ENCODE peak calls at places on chromosomes 4 and X, in four cellular contexts. One of them, this sample, is unnamed.

GRCh38 chrX:111914398-111915092 is 38.6 kb downstream of the TRPC5OS start:
- DNase-seq in IMR-90: peak
- DNase-seq in neuronal stem cell: no peak
- DNase-seq in H9: no peak
- DNase-seq in this sample: peak

GRCh38 chr4:40719008-40719623 is 30.6 kb upstream of the NSUN7 start:
- DNase-seq in IMR-90: peak
- DNase-seq in neuronal stem cell: no peak
- DNase-seq in H9: no peak
- DNase-seq in this sample: peak

GRCh38 chrX:79270401-79270800 is 96.7 kb downstream of the ITM2A start:
- DNase-seq in IMR-90: no peak
- DNase-seq in neuronal stem cell: peak
- DNase-seq in H9: peak
- DNase-seq in this sample: no peak

GRCh38 chr4:138562544-138562961 is 320.4 kb upstream of the SLC7A11 start:
- DNase-seq in IMR-90: peak
- DNase-seq in neuronal stem cell: no peak
- DNase-seq in H9: no peak
- DNase-seq in this sample: peak

GRCh38 chrX:2550288-2551020 is 49.7 kb upstream of the DHRSX start:
- DNase-seq in IMR-90: no peak
- DNase-seq in neuronal stem cell: no peak
- DNase-seq in H9: no peak
- DNase-seq in this sample: no peak

GRCh38 chrX:130091976-130092522 is 18.2 kb downstream of the ELF4 start:
- DNase-seq in IMR-90: no peak
- DNase-seq in neuronal stem cell: no peak
- DNase-seq in H9: peak
- DNase-seq in this sample: no peak

GRCh38 chrX:140040397-140040796 is 75.1 kb upstream of the CXorf66 start:
- DNase-seq in IMR-90: no peak
- DNase-seq in neuronal stem cell: no peak
- DNase-seq in H9: no peak
- DNase-seq in this sample: no peak

GRCh38 chr4:70405765-70406164 is 8.0 kb downstream of the OPRPN start:
- DNase-seq in IMR-90: no peak
- DNase-seq in neuronal stem cell: no peak
- DNase-seq in H9: no peak
- DNase-seq in this sample: no peak

GRCh38 chrX:39969099-39969825 is 128.5 kb downstream of the BCOR start:
- DNase-seq in IMR-90: no peak
- DNase-seq in neuronal stem cell: no peak
- DNase-seq in H9: peak
- DNase-seq in this sample: no peak
- H2AK5ac ChIP-seq in IMR-90: no peak
- H2AK5ac ChIP-seq in neuronal stem cell: no peak
- H2AK5ac ChIP-seq in H9: no peak
- H2AK5ac ChIP-seq in this sample: no peak

DNA sequence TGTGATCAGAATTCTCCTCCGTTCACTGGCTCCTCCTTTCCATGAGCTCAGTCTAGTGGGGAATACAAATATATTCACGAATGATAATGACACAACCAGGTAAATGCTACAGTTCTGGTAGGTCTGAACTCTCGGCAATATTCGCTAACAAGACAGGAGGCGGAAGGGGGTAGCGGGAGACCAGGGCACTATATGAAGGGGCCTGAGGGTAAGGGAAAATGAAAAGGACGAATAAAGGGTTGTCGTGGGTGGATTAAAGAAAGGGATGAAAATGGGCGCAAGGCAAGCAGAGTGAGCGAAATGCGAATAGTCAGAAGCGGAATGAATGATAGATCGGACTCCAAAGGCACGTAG is 743 bp downstream of the NKAP start:
- DNase-seq in IMR-90: peak
- DNase-seq in neuronal stem cell: no peak
- DNase-seq in H9: no peak
- DNase-seq in this sample: no peak
- H4K8ac ChIP-seq in IMR-90: peak
- H4K8ac ChIP-seq in neuronal stem cell: no peak
- H4K8ac ChIP-seq in H9: no peak
- H4K8ac ChIP-seq in this sample: no peak

GRCh38 chrX:113400193-113400704 is 559.6 kb upstream of the AMOT start:
- DNase-seq in IMR-90: no peak
- DNase-seq in neuronal stem cell: no peak
- DNase-seq in H9: peak
- DNase-seq in this sample: no peak

GRCh38 chrX:113399501-113400192 is 559.0 kb upstream of the AMOT start:
- DNase-seq in IMR-90: no peak
- DNase-seq in neuronal stem cell: no peak
- DNase-seq in H9: no peak
- DNase-seq in this sample: peak
- H3K4ac ChIP-seq in IMR-90: no peak
- H3K4ac ChIP-seq in neuronal stem cell: no peak
- H3K4ac ChIP-seq in H9: peak
- H3K4ac ChIP-seq in this sample: no peak

GRCh38 chr4:25900310-25900709 is 13.7 kb upstream of the SMIM20 start:
- DNase-seq in IMR-90: peak
- DNase-seq in neuronal stem cell: no peak
- DNase-seq in H9: no peak
- DNase-seq in this sample: no peak

GRCh38 chr4:25900901-25901500 is 13.0 kb upstream of the SMIM20 start:
- DNase-seq in IMR-90: no peak
- DNase-seq in neuronal stem cell: no peak
- DNase-seq in H9: no peak
- DNase-seq in this sample: no peak

GRCh38 chr4:25892796-25893195 is 21.2 kb upstream of the SMIM20 start:
- DNase-seq in IMR-90: no peak
- DNase-seq in neuronal stem cell: no peak
- DNase-seq in H9: no peak
- DNase-seq in this sample: no peak

DNA sequence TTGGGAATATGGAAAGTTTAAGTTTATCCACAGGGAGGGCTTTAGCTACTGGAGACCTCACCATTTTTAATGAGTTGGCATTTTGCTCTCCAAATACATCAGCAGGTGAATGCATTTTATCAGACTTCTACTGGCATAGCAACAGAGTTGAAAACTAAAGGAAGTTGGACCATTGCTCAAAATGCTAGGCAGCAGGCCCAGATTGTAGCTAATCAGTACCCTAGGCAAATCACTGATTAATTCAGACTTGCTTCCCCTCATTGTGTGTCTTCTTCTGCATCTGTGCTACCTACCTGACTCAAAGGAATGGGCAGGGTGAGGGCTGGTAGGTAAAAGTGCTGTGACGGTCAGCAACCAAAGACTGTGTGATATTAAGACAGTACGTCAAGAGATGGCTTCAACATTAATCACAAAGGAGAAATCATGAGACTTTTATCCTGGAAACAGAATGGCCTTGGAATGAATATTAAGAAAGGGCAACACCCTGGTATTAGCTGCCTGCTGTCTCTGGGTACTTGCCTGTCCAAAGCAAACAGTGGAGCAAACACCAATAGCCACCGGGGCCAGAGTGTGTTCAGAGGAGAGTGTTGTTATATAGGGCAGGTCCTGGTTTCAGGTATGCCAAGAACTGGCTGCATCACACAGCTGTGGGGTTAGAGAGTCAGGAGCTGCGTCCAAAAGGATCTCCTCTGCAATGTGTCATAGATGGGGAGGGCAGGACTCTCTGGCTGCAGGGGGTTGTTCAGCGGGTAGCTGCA is 17.1 kb upstream of the SMIM20 start:
- DNase-seq in IMR-90: no peak
- DNase-seq in neuronal stem cell: no peak
- DNase-seq in H9: no peak
- DNase-seq in this sample: no peak
- H2AK5ac ChIP-seq in IMR-90: peak
- H2AK5ac ChIP-seq in neuronal stem cell: peak
- H2AK5ac ChIP-seq in H9: no peak
- H2AK5ac ChIP-seq in this sample: no peak

DNA sequence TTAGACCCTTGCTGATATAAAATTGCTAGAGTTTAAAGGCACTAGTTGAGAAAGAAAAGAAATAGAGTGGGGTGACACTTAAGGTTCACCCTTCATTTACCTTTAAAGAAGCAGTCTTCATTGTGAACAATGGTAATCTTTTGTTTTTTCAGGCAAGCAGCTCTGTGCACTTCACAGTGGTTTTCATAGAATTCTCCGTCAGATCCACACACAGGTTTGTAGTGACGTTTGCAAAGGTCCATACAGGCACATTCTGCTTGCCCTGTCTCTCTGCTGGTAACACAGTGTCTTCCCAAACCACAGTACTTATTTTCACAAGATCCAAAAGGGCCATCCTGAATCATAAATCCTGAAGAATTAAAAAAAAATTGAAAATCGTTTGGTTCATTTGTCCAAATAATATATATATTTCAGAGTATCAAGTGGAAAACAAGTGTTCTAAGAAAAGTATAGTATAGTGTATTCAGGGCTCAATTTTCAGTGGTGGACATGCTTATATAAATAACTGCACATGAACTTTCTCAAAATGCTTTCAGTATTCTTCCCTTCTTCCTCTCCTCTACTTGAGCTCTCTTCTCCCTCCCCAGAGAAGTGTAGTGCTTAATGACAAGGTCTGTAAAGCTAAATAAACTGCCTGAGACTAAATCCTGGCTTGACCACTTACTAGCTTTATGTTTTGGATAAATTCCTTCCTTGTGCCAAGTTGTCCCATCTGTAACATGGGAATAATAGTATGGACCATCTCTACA is 243.3 kb downstream of the FSTL5 start:
- DNase-seq in IMR-90: no peak
- DNase-seq in neuronal stem cell: no peak
- DNase-seq in H9: no peak
- DNase-seq in this sample: no peak
- H4K8ac ChIP-seq in IMR-90: no peak
- H4K8ac ChIP-seq in neuronal stem cell: no peak
- H4K8ac ChIP-seq in H9: no peak
- H4K8ac ChIP-seq in this sample: no peak

GRCh38 chrX:108435261-108435660 is 3.0 kb downstream of the COL4A6 start:
- DNase-seq in IMR-90: no peak
- DNase-seq in neuronal stem cell: no peak
- DNase-seq in H9: no peak
- DNase-seq in this sample: no peak

GRCh38 chrX:108439434-108439883 is at the start of gene COL4A5:
- DNase-seq in IMR-90: peak
- DNase-seq in neuronal stem cell: peak
- DNase-seq in H9: peak
- DNase-seq in this sample: peak

GRCh38 chrX:108437354-108437753 is 868 bp downstream of the COL4A6 start:
- DNase-seq in IMR-90: no peak
- DNase-seq in neuronal stem cell: no peak
- DNase-seq in H9: no peak
- DNase-seq in this sample: peak

GRCh38 chrX:108439961-108440696 is 491 bp downstream of the COL4A5 start:
- DNase-seq in IMR-90: peak
- DNase-seq in neuronal stem cell: no peak
- DNase-seq in H9: peak
- DNase-seq in this sample: no peak

GRCh38 chrX:108437789-108438623 is at the start of gene COL4A6:
- DNase-seq in IMR-90: no peak
- DNase-seq in neuronal stem cell: peak
- DNase-seq in H9: peak
- DNase-seq in this sample: peak
- H3K4ac ChIP-seq in IMR-90: peak
- H3K4ac ChIP-seq in neuronal stem cell: no peak
- H3K4ac ChIP-seq in H9: no peak
- H3K4ac ChIP-seq in this sample: no peak

This sample was measured in mesenchymal stem cell.